ENCODE peak calls at places on chromosomes 4 and X, in six cellular contexts. H is colonic mucosa, T is IMR-90, A is SK-N-SH, D is MM.1S, G is tibial nerve. L is an unnamed sample.

GRCh38 chrX:31435592-31435991 is 363.8 kb upstream of the FTHL17 start:
- DNase-seq in T (peak; percentile 22), G (no peak), H (peak; percentile 65), D (no peak), A (no peak), L (no peak)

GRCh38 chr4:8917321-8917811 is 45.7 kb upstream of the HMX1 start:
- DNase-seq in A (no peak), G (no peak), D (no peak), T (no peak), H (peak; percentile 14), L (no peak)

GRCh38 chr4:73404042-73404441 is at the start of gene ALB:
- DNase-seq in G (no peak), A (no peak), D (no peak), H (no peak), T (no peak), L (no peak)

GRCh38 chrX:154717824-154718223 is 33.1 kb downstream of the GAB3 start:
- DNase-seq in G (no peak), D (no peak), T (peak; percentile 59), A (peak; percentile 7), H (no peak), L (no peak)

GRCh38 chr4:152735302-152735917 is 44.1 kb downstream of the TIGD4 start:
- DNase-seq in T (peak; percentile 11), H (no peak), A (peak; percentile 50), D (peak; percentile 50), G (no peak), L (peak; percentile 41)

GRCh38 chr4:101419324-101420135 is 72.2 kb upstream of the PPP3CA start:
- DNase-seq in H (peak; percentile 59), G (no peak), A (no peak), D (peak; percentile 88), T (peak; percentile 41), L (peak; percentile 94)

GRCh38 chrX:37846934-37847732 is at the start of gene DYNLT3:
- DNase-seq in T (peak; percentile 52), A (peak; percentile 50), H (peak; percentile 86), D (peak; percentile 81), G (peak; percentile 49), L (peak; percentile 83)

GRCh38 chr4:168383510-168383909 is 65.0 kb upstream of the DDX60 start:
- DNase-seq in H (no peak), A (no peak), G (no peak), T (no peak), D (no peak), L (no peak)

GRCh38 chr4:181646864-181647263 is 596.3 kb upstream of the TENM3 start:
- DNase-seq in H (no peak), G (no peak), A (no peak), D (no peak), T (peak; percentile 63), L (no peak)

GRCh38 chr4:127124919-127125318 is 507.8 kb upstream of the INTU start:
- DNase-seq in T (peak; percentile 24), A (no peak), H (no peak), D (no peak), G (no peak), L (no peak)

GRCh38 chrX:31706456-31706855 is 634.6 kb upstream of the FTHL17 start:
- DNase-seq in H (no peak), D (no peak), A (no peak), T (no peak), G (no peak), L (no peak)

GRCh38 chr4:153661215-153661822 is 22.8 kb upstream of the TLR2 start:
- DNase-seq in G (no peak), H (no peak), T (no peak), D (no peak), A (no peak), L (peak; percentile 32)

GRCh38 chr4:38489924-38490639 is 173.9 kb upstream of the KLF3 start:
- DNase-seq in H (peak; percentile 54), G (no peak), T (peak; percentile 46), D (no peak), A (no peak), L (no peak)

GRCh38 chr4:180059216-180059881 is 2183.9 kb upstream of the TENM3 start:
- DNase-seq in A (peak; percentile 31), T (no peak), D (peak; percentile 54), H (peak; percentile 23), G (no peak), L (no peak)

GRCh38 chrX:150935466-150935865 is 37.0 kb upstream of the CD99L2 start:
- DNase-seq in T (peak; percentile 41), G (no peak), H (no peak), A (no peak), D (no peak), L (no peak)

GRCh38 chr4:157127571-157127970 is 51.6 kb downstream of the GLRB start:
- DNase-seq in D (no peak), H (no peak), G (no peak), T (no peak), A (no peak), L (peak; percentile 4)

GRCh38 chr4:118281611-118282442 is 71.0 kb downstream of the PRSS12 start:
- DNase-seq in T (peak; percentile 63), G (no peak), D (no peak), H (no peak), A (no peak), L (peak; percentile 19)

GRCh38 chrX:114344756-114345155 is 239.1 kb upstream of the HTR2C start:
- DNase-seq in A (peak; percentile 31), D (peak; percentile 17), G (no peak), H (no peak), T (peak; percentile 22), L (peak; percentile 14)

DNA sequence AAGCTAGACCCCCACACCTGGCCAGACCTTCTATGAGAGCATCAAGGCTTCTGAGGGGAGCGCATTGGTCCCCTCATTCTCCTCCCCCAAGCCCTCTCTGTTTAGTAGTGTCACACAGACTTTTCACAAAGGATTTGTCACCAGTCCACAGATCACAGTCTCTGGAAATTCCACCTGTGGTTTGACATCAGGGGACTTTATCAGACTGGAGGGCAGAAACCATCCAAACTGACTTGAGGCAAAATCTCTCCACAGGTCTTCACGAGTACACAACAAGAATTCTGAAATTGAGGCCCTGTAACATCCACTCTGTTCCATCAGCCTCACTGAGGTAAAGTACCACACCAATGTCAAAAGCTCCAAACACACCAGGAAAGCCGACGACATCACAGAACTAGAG is 112.5 kb downstream of the SH3KBP1 start:
- DNase-seq in G (no peak), A (no peak), D (no peak), T (no peak), H (no peak), L (no peak)
- H3K4me1 ChIP-seq in G (no peaks in the 10 kb centered on the region), A (peaks cover 10% of the 10 kb centered on the region), D (peaks cover 45% of the 10 kb centered on the region), T (peaks cover 4% of the 10 kb centered on the region), H (no peaks in the 10 kb centered on the region), L (peaks cover 12% of the 10 kb centered on the region)

DNA sequence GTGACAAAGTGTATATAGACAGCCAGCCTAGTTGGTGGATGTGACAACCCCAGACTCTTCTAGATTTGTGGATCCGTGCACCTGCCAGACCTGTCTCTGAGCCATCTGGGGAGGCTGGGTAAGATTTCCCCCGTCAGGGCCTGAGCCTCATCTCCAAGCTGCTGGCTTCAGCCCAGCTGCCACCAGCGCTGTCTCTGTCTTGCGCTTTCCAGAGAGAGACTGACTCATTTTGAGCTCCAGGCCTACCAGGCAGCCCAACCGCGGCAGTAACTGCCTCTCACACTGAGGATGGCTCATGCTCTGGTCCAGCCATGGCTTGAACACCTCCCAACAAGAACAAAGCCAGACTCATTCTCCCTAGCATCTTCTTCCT is 26.4 kb downstream of the NOP14 start:
- DNase-seq in A (no peak), D (no peak), T (peak; percentile 58), G (no peak), H (no peak), L (no peak)
- H3K4me1 ChIP-seq in A (peaks cover 20% of the 10 kb centered on the region), D (peaks cover 8% of the 10 kb centered on the region), T (peaks cover 16% of the 10 kb centered on the region), G (no peaks in the 10 kb centered on the region), H (peaks cover 9% of the 10 kb centered on the region), L (peaks cover 23% of the 10 kb centered on the region)

GRCh38 chr4:78659665-78660064 is 108.1 kb downstream of the ANXA3 start:
- DNase-seq in A (no peak), T (no peak), D (no peak), G (no peak), H (no peak), L (no peak)
- H3K4me1 ChIP-seq in A (peaks cover 36% of the 10 kb centered on the region), T (peaks cover 5% of the 10 kb centered on the region), D (peaks cover 34% of the 10 kb centered on the region), G (no peaks in the 10 kb centered on the region), H (no peaks in the 10 kb centered on the region), L (peaks cover 75% of the 10 kb centered on the region)

GRCh38 chr4:122873752-122874151 is 47.1 kb downstream of the FGF2 start:
- DNase-seq in A (no peak), H (no peak), G (no peak), D (no peak), T (peak; percentile 88), L (peak; percentile 49)
- H3K4me1 ChIP-seq in A (peaks cover 28% of the 10 kb centered on the region), H (no peaks in the 10 kb centered on the region), G (no peaks in the 10 kb centered on the region), D (no peaks in the 10 kb centered on the region), T (peaks cover 10% of the 10 kb centered on the region), L (peaks cover 13% of the 10 kb centered on the region)

GRCh38 chrX:72270316-72270866 is 6.7 kb downstream of the RPS4X start:
- DNase-seq in G (no peak), D (no peak), A (no peak), H (no peak), T (no peak), L (no peak)
- H3K4me1 ChIP-seq in G (no peaks in the 10 kb centered on the region), D (peaks cover 4% of the 10 kb centered on the region), A (peaks cover 51% of the 10 kb centered on the region), H (no peaks in the 10 kb centered on the region), T (peaks cover 31% of the 10 kb centered on the region), L (peaks cover 46% of the 10 kb centered on the region)

DNA sequence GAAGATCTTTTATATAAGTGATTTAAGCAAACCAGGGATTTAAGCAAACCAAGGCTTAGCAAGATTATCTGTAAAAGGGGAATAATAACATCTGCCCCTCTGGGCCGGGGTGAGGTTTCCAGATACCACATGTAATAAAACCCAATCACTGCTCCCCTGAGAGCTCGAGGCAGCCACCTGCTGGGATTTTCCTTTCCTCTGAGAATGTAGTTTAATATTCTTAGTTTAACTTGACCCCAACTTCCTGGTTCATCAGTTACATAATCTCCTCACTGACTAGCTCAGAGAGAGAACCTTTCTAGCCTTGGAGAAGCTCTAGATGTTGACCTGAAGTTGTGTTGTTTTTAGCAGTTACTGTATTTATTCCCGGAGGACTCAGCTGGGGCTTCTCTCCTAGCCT is 322.4 kb downstream of the ARHGAP10 start:
- DNase-seq in D (no peak), A (no peak), G (no peak), T (no peak), H (peak; percentile 33), L (peak; percentile 16)
- H3K4me1 ChIP-seq in D (peaks cover 8% of the 10 kb centered on the region), A (peaks cover 13% of the 10 kb centered on the region), G (no peaks in the 10 kb centered on the region), T (peaks cover 6% of the 10 kb centered on the region), H (peaks cover 4% of the 10 kb centered on the region), L (no peaks in the 10 kb centered on the region)

GRCh38 chr4:1243451-1244080 is 5.4 kb downstream of the CTBP1 start:
- DNase-seq in H (no peak), T (no peak), G (peak; percentile 8), D (no peak), A (peak; percentile 30), L (no peak)
- H3K4me1 ChIP-seq in H (peaks cover 30% of the 10 kb centered on the region), T (peaks cover 16% of the 10 kb centered on the region), G (peaks cover 5% of the 10 kb centered on the region), D (peaks cover 6% of the 10 kb centered on the region), A (peaks cover 10% of the 10 kb centered on the region), L (peaks cover 14% of the 10 kb centered on the region)

L was measured in endothelial cell of umbilical vein.